ENCODE peak calls at places on chromosome 16, in ten cellular contexts. X is fibroblast of lung; G is Peyer's patch; B is CD8-positive, alpha-beta T cell; M is GM23248; Q is CD8-positive, alpha-beta memory T cell; Z is sigmoid colon; F is upper lobe of right lung; K is heart right ventricle; E is aorta. H is an unnamed sample.

GRCh38 chr16:11629071-11630030 is 38.9 kb upstream of the SNN start:
- DNase-seq in G (peak; percentile 61), M (no peak), F (no peak), B (no peak), E (peak; percentile 75), X (peak; percentile 62), K (no peak), Q (no peak), Z (peak; percentile 78), H (no peak)

GRCh38 chr16:77739493-77739892 is 17.2 kb downstream of the NUDT7 start:
- DNase-seq in E (no peak), K (no peak), Z (no peak), G (no peak), F (no peak), X (peak; percentile 72), B (no peak), M (peak; percentile 24), Q (no peak), H (no peak)

GRCh38 chr16:47493358-47494337 is 32.5 kb downstream of the PHKB start:
- DNase-seq in G (no peak), K (no peak), M (no peak), F (no peak), Z (no peak), B (no peak), Q (no peak), E (no peak), X (no peak), H (no peak)

GRCh38 chr16:50555269-50555875 is 7.2 kb downstream of the NKD1 start:
- DNase-seq in M (no peak), Q (no peak), E (no peak), Z (no peak), K (no peak), X (no peak), G (no peak), B (no peak), F (no peak), H (no peak)

GRCh38 chr16:10156111-10156510 is 26.1 kb downstream of the GRIN2A start:
- DNase-seq in X (peak; percentile 53), M (no peak), G (no peak), F (no peak), E (no peak), K (no peak), Z (no peak), B (no peak), Q (no peak), H (no peak)

GRCh38 chr16:83689385-83689831 is 118.4 kb upstream of the HSBP1 start:
- DNase-seq in F (no peak), Z (no peak), K (no peak), B (no peak), X (peak; percentile 98), E (no peak), G (no peak), M (peak; percentile 95), Q (no peak), H (no peak)

GRCh38 chr16:83701494-83701893 is 106.3 kb upstream of the HSBP1 start:
- DNase-seq in Z (no peak), K (peak; percentile 31), G (no peak), X (peak; percentile 51), M (peak; percentile 62), Q (no peak), F (peak; percentile 75), B (no peak), E (no peak), H (no peak)

GRCh38 chr16:85963746-85964370 is 64.9 kb downstream of the IRF8 start:
- DNase-seq in K (peak; percentile 72), B (no peak), E (no peak), X (peak; percentile 27), G (no peak), Z (peak; percentile 94), F (peak; percentile 80), Q (no peak), M (peak; percentile 26), H (no peak)

GRCh38 chr16:24939224-24939623 is 75.9 kb downstream of the ARHGAP17 start:
- DNase-seq in G (no peak), B (no peak), F (no peak), M (no peak), K (no peak), E (no peak), Q (no peak), X (no peak), Z (no peak), H (no peak)

GRCh38 chr16:7335991-7336634 is 3.5 kb downstream of the RBFOX1 start:
- DNase-seq in E (no peak), M (no peak), K (no peak), F (no peak), B (no peak), G (no peak), Q (no peak), X (no peak), Z (no peak), H (no peak)

GRCh38 chr16:77974883-77975282 is 47.5 kb upstream of the CLEC3A start:
- DNase-seq in M (peak; percentile 17), B (no peak), K (no peak), X (peak; percentile 6), Q (no peak), G (no peak), F (no peak), Z (no peak), E (no peak), H (no peak)

GRCh38 chr16:46929378-46930332 is 43.8 kb downstream of the DNAJA2 start:
- DNase-seq in X (peak; percentile 29), Z (peak; percentile 78), E (peak; percentile 64), M (peak; percentile 66), Q (peak; percentile 68), K (peak; percentile 68), B (peak; percentile 31), F (peak; percentile 83), G (peak; percentile 61), H (peak; percentile 15)

GRCh38 chr16:27154573-27155521 is 48.5 kb upstream of the KDM8 start:
- DNase-seq in Q (peak; percentile 71), K (peak; percentile 71), F (peak; percentile 80), M (peak; percentile 48), X (peak; percentile 6), B (peak; percentile 66), G (peak; percentile 54), E (peak; percentile 64), Z (peak; percentile 70), H (peak; percentile 26)

DNA sequence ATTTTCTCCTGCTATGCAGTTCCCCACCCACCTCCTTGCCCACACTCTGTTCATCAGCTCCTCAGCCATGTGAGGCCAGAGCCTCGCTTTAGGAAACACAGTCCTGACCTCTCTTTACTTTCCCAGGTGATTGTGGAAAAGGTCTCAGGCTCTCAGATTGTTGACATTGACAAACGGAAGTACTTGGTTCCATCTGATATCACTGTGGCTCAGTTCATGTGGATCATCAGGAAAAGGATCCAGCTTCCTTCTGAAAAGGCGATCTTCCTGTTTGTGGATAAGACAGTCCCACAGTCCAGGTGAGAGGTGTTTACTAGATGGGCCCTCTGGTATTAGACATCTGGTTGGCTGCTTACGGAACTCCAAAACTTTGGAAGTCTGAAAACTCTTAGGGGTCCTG is 1.7 kb downstream of the GABARAPL2 start:
- DNase-seq in E (no peak), Q (no peak), Z (no peak), F (no peak), M (no peak), B (no peak), K (no peak), X (no peak), G (no peak), H (no peak)
- H3K4me1 ChIP-seq in E (peaks cover 9% of the 10 kb centered on the region), Q (peaks cover 36% of the 10 kb centered on the region), Z (peaks cover 27% of the 10 kb centered on the region), F (peaks cover 39% of the 10 kb centered on the region), M (peaks cover 18% of the 10 kb centered on the region), B (peaks cover 12% of the 10 kb centered on the region), K (peaks cover 61% of the 10 kb centered on the region), X (peaks cover 13% of the 10 kb centered on the region), G (peaks cover 6% of the 10 kb centered on the region), H (peaks cover 20% of the 10 kb centered on the region)

GRCh38 chr16:84848991-84849634 is 29.3 kb downstream of the CRISPLD2 start:
- DNase-seq in B (no peak), X (no peak), G (no peak), Q (no peak), E (no peak), Z (no peak), M (no peak), K (no peak), F (no peak), H (no peak)

GRCh38 chr16:84845496-84846002 is 25.8 kb downstream of the CRISPLD2 start:
- DNase-seq in Z (no peak), M (no peak), Q (no peak), F (no peak), K (no peak), G (no peak), E (no peak), X (no peak), B (no peak), H (no peak)

GRCh38 chr16:84849751-84850150 is 30.0 kb downstream of the CRISPLD2 start:
- DNase-seq in K (no peak), X (no peak), Z (no peak), F (no peak), M (no peak), Q (no peak), E (no peak), B (no peak), G (no peak), H (no peak)

GRCh38 chr16:84850714-84851113 is 30.9 kb downstream of the CRISPLD2 start:
- DNase-seq in X (no peak), Z (no peak), G (no peak), M (no peak), F (no peak), K (no peak), Q (no peak), B (no peak), E (no peak), H (no peak)

GRCh38 chr16:84847554-84848415 is 28.0 kb downstream of the CRISPLD2 start:
- DNase-seq in Q (no peak), G (no peak), B (no peak), X (no peak), Z (no peak), M (no peak), F (no peak), E (no peak), K (no peak), H (no peak)
- H3K36me3 ChIP-seq in Q (no peaks in the 10 kb centered on the region), G (peaks cover 67% of the 10 kb centered on the region), B (no peaks in the 10 kb centered on the region), X (peaks cover 6% of the 10 kb centered on the region), Z (peaks cover 76% of the 10 kb centered on the region), M (peaks cover 4% of the 10 kb centered on the region), F (peaks cover 28% of the 10 kb centered on the region), E (no peaks in the 10 kb centered on the region), K (no peaks in the 10 kb centered on the region), H (no peaks in the 10 kb centered on the region)

GRCh38 chr16:897200-897543 is 73.6 kb downstream of the LMF1 start:
- DNase-seq in M (no peak), Z (no peak), E (no peak), Q (peak; percentile 42), B (no peak), K (no peak), G (no peak), F (no peak), X (no peak), H (no peak)
- H3K9me3 ChIP-seq in M (no peaks in the 10 kb centered on the region), Z (no peaks in the 10 kb centered on the region), E (no peaks in the 10 kb centered on the region), Q (no peaks in the 10 kb centered on the region), B (no peaks in the 10 kb centered on the region), K (no peaks in the 10 kb centered on the region), G (no peaks in the 10 kb centered on the region), F (no peaks in the 10 kb centered on the region), X (no peaks in the 10 kb centered on the region), H (no peaks in the 10 kb centered on the region)

DNA sequence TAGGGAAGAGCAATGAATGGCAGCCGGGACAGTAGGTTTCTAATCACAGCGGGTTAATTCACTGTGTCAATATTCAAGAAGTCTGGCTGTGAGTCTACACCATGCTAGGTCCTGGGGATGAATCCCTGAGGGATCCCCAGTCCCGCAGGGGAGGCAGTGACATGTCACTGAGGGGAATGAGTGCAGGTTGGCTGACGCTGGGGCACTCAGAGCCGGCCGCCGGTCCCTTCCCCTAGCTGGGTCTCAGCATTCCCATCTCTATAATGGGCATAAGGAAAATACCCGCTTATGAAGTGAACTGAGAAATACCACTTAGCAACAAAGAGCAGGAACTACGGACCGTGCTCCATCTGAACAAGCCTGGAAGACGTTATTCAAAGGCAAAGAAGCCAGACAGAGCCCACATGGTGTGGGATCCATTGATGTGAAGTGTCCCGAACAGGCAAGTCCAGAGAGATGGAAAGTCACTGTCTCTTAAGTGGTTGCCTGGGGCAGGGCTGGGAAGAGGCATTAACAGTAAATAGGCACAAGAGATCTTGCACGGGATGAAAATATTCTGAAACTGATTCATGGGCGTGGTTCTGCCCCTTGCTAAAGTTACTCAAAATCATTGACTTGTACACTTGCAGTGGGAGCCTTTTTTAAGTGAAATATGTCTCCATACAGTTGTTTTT is 31.9 kb downstream of the PPL start:
- DNase-seq in B (no peak), G (no peak), F (no peak), E (no peak), Z (no peak), K (no peak), Q (no peak), X (no peak), M (no peak), H (no peak)
- H3K4me1 ChIP-seq in B (no peaks in the 10 kb centered on the region), G (no peaks in the 10 kb centered on the region), F (no peaks in the 10 kb centered on the region), E (no peaks in the 10 kb centered on the region), Z (no peaks in the 10 kb centered on the region), K (no peaks in the 10 kb centered on the region), Q (no peaks in the 10 kb centered on the region), X (no peaks in the 10 kb centered on the region), M (no peaks in the 10 kb centered on the region), H (no peaks in the 10 kb centered on the region)